ENCODE peak calls at places on chromosome 22, in six cellular contexts. O is HepG2, Z is H1, S is K562, P is GM12892, C is GM12878. E is an unnamed sample.

GRCh38 chr22:20751185-20751851 is 22.6 kb upstream of the SERPIND1 start:
- DNase-seq in C (no peak), S (no peak), O (no peak), Z (no peak), P (no peak), E (no peak)

GRCh38 chr22:46462726-46463371 is 74.6 kb downstream of the CELSR1 start:
- DNase-seq in Z (no peak), S (peak; percentile 13), C (no peak), O (no peak), P (no peak), E (no peak)

GRCh38 chr22:17131686-17132085 is 10.5 kb upstream of the TMEM121B start:
- DNase-seq in C (no peak), S (no peak), P (no peak), Z (peak; percentile 17), O (no peak), E (no peak)

GRCh38 chr22:45867118-45867905 is 109.7 kb downstream of the WNT7B start:
- DNase-seq in C (no peak), P (no peak), Z (no peak), S (no peak), O (no peak), E (no peak)

GRCh38 chr22:24758164-24758799 is 16.2 kb downstream of the PIWIL3 start:
- DNase-seq in O (peak; percentile 34), S (peak; percentile 25), P (no peak), Z (no peak), C (no peak), E (no peak)

GRCh38 chr22:39545310-39546063 is 12.9 kb upstream of the RPS19BP1 start:
- DNase-seq in P (no peak), O (no peak), Z (no peak), S (peak; percentile 63), C (no peak), E (no peak)

GRCh38 chr22:37254206-37254866 is 10.3 kb upstream of the RAC2 start:
- DNase-seq in O (no peak), Z (no peak), P (no peak), S (no peak), C (no peak), E (no peak)

GRCh38 chr22:32850591-32851517 is 49.3 kb downstream of the TIMP3 start:
- DNase-seq in C (no peak), S (no peak), O (no peak), P (no peak), Z (no peak), E (no peak)

GRCh38 chr22:26586556-26587325 is 3.2 kb downstream of the TPST2 start:
- DNase-seq in S (no peak), O (no peak), C (no peak), P (no peak), Z (no peak), E (no peak)

GRCh38 chr22:36432592-36433317 is 45.0 kb upstream of the MYH9 start:
- DNase-seq in Z (no peak), S (no peak), C (no peak), O (peak; percentile 23), P (no peak), E (no peak)

GRCh38 chr22:46542011-46542985 is 4.9 kb upstream of the CELSR1 start:
- DNase-seq in O (peak; percentile 45), C (peak; percentile 21), P (peak; percentile 95), Z (no peak), S (peak; percentile 71), E (peak; percentile 95)

GRCh38 chr22:47165998-47166397 is 403.5 kb downstream of the TBC1D22A start:
- DNase-seq in Z (no peak), P (no peak), O (no peak), S (no peak), C (no peak), E (no peak)

GRCh38 chr22:17781319-17782031 is 7.2 kb upstream of the BID start:
- DNase-seq in Z (no peak), S (no peak), O (peak; percentile 78), P (peak; percentile 66), C (peak; percentile 60), E (no peak)

GRCh38 chr22:37560682-37561208 is 465 bp downstream of the CDC42EP1 start:
- DNase-seq in O (no peak), S (peak; percentile 57), P (no peak), C (no peak), Z (no peak), E (no peak)

GRCh38 chr22:41946360-41947180 is at the start of gene CENPM:
- DNase-seq in C (peak; percentile 80), O (peak; percentile 94), S (peak; percentile 85), P (peak; percentile 79), Z (peak; percentile 78), E (peak; percentile 79)

GRCh38 chr22:27422442-27422841 is 379.1 kb downstream of the MN1 start:
- DNase-seq in C (no peak), O (no peak), Z (no peak), P (no peak), S (no peak), E (no peak)

GRCh38 chr22:36687516-36687915 is 16.0 kb downstream of the CACNG2 start:
- DNase-seq in O (no peak), C (no peak), S (no peak), Z (no peak), P (no peak), E (no peak)

GRCh38 chr22:40819741-40820140 is 595 bp upstream of the SLC25A17 start:
- DNase-seq in C (no peak), Z (no peak), S (no peak), O (no peak), P (no peak), E (no peak)
- TF ChIP-seq TAF1 in C (no peak), Z (no peak), S (no peak), O (no peak), P (no peak), E (no peak)

GRCh38 chr22:50622723-50623327 is 5.1 kb downstream of the ARSA start:
- DNase-seq in Z (no peak), S (no peak), O (peak; percentile 68), P (no peak), C (no peak), E (no peak)
- TF ChIP-seq POLR2A in Z (no peak), S (no peak), O (no peak), P (no peak), C (no peak), E (no peak)

GRCh38 chr22:44314425-44315067 is 1.8 kb upstream of the SHISAL1 start:
- DNase-seq in P (no peak), C (no peak), O (no peak), S (no peak), Z (no peak), E (no peak)
- TF ChIP-seq TAF1 in P (no peak), C (no peak), O (no peak), S (no peak), Z (no peak), E (no peak)

GRCh38 chr22:19292262-19293230 is 1.0 kb upstream of the CLTCL1 start:
- DNase-seq in Z (no peak), O (no peak), P (no peak), C (no peak), S (peak; percentile 44), E (no peak)
- TF ChIP-seq POLR2A in Z (no peak), O (no peak), P (no peak), C (no peak), S (no peak), E (no peak)